ENCODE peak calls at places on chromosomes 7 and 10, in eight cellular contexts. One of them, this sample, is unnamed.

GRCh38 chr7:101466871-101467270 is 104.2 kb downstream of the COL26A1 start:
- DNase-seq in GM03348: no peak
- DNase-seq in Kasumi-1: no peak
- DNase-seq in GM20000: no peak
- DNase-seq in T-helper 17 cell: no peak
- DNase-seq in brain microvascular endothelial cell: no peak
- DNase-seq in OCI-LY7: no peak
- DNase-seq in iris pigment epithelial cell: no peak
- DNase-seq in this sample: no peak

GRCh38 chr7:74372511-74373111 is 81.1 kb upstream of the GTF2IRD1 start:
- DNase-seq in GM03348: peak; percentile 6
- DNase-seq in Kasumi-1: peak; percentile 34
- DNase-seq in GM20000: no peak
- DNase-seq in T-helper 17 cell: no peak
- DNase-seq in brain microvascular endothelial cell: no peak
- DNase-seq in OCI-LY7: no peak
- DNase-seq in iris pigment epithelial cell: no peak
- DNase-seq in this sample: no peak

GRCh38 chr7:144513332-144513731 is 109.8 kb upstream of the NOBOX start:
- DNase-seq in GM03348: no peak
- DNase-seq in Kasumi-1: peak; percentile 85
- DNase-seq in GM20000: peak; percentile 20
- DNase-seq in T-helper 17 cell: no peak
- DNase-seq in brain microvascular endothelial cell: peak; percentile 9
- DNase-seq in OCI-LY7: no peak
- DNase-seq in iris pigment epithelial cell: peak; percentile 5
- DNase-seq in this sample: no peak

GRCh38 chr10:113959383-113959760 is 84.3 kb upstream of the ADRB1 start:
- DNase-seq in GM03348: no peak
- DNase-seq in Kasumi-1: no peak
- DNase-seq in GM20000: peak; percentile 43
- DNase-seq in T-helper 17 cell: no peak
- DNase-seq in brain microvascular endothelial cell: peak; percentile 4
- DNase-seq in OCI-LY7: peak; percentile 52
- DNase-seq in iris pigment epithelial cell: no peak
- DNase-seq in this sample: no peak

GRCh38 chr7:50837965-50838364 is 55.3 kb upstream of the GRB10 start:
- DNase-seq in GM03348: no peak
- DNase-seq in Kasumi-1: no peak
- DNase-seq in GM20000: no peak
- DNase-seq in T-helper 17 cell: no peak
- DNase-seq in brain microvascular endothelial cell: peak; percentile 96
- DNase-seq in OCI-LY7: no peak
- DNase-seq in iris pigment epithelial cell: peak; percentile 52
- DNase-seq in this sample: no peak

GRCh38 chr7:36777062-36777461 is 52.8 kb upstream of the AOAH start:
- DNase-seq in GM03348: no peak
- DNase-seq in Kasumi-1: peak; percentile 85
- DNase-seq in GM20000: no peak
- DNase-seq in T-helper 17 cell: peak; percentile 12
- DNase-seq in brain microvascular endothelial cell: no peak
- DNase-seq in OCI-LY7: no peak
- DNase-seq in iris pigment epithelial cell: no peak
- DNase-seq in this sample: no peak

GRCh38 chr7:43572516-43573049 is 10.3 kb upstream of the STK17A start:
- DNase-seq in GM03348: peak; percentile 90
- DNase-seq in Kasumi-1: peak; percentile 98
- DNase-seq in GM20000: no peak
- DNase-seq in T-helper 17 cell: no peak
- DNase-seq in brain microvascular endothelial cell: peak; percentile 99
- DNase-seq in OCI-LY7: no peak
- DNase-seq in iris pigment epithelial cell: peak; percentile 100
- DNase-seq in this sample: no peak

GRCh38 chr10:70509376-70509775 is 30.8 kb downstream of the PALD1 start:
- DNase-seq in GM03348: no peak
- DNase-seq in Kasumi-1: peak; percentile 63
- DNase-seq in GM20000: no peak
- DNase-seq in T-helper 17 cell: no peak
- DNase-seq in brain microvascular endothelial cell: no peak
- DNase-seq in OCI-LY7: no peak
- DNase-seq in iris pigment epithelial cell: no peak
- DNase-seq in this sample: no peak

GRCh38 chr10:42734537-42734936 is 48.1 kb upstream of the BMS1 start:
- DNase-seq in GM03348: no peak
- DNase-seq in Kasumi-1: peak; percentile 38
- DNase-seq in GM20000: no peak
- DNase-seq in T-helper 17 cell: no peak
- DNase-seq in brain microvascular endothelial cell: no peak
- DNase-seq in OCI-LY7: no peak
- DNase-seq in iris pigment epithelial cell: no peak
- DNase-seq in this sample: no peak

GRCh38 chr10:580796-581195 is 108.7 kb downstream of the DIP2C start:
- DNase-seq in GM03348: peak; percentile 84
- DNase-seq in Kasumi-1: no peak
- DNase-seq in GM20000: no peak
- DNase-seq in T-helper 17 cell: no peak
- DNase-seq in brain microvascular endothelial cell: peak; percentile 85
- DNase-seq in OCI-LY7: no peak
- DNase-seq in iris pigment epithelial cell: peak; percentile 91
- DNase-seq in this sample: no peak

GRCh38 chr10:102241444-102242117 is at the start of gene PITX3:
- DNase-seq in GM03348: peak; percentile 97
- DNase-seq in Kasumi-1: peak; percentile 95
- DNase-seq in GM20000: peak; percentile 99
- DNase-seq in T-helper 17 cell: peak; percentile 82
- DNase-seq in brain microvascular endothelial cell: peak; percentile 86
- DNase-seq in OCI-LY7: peak; percentile 85
- DNase-seq in iris pigment epithelial cell: peak; percentile 89
- DNase-seq in this sample: peak; percentile 80

GRCh38 chr10:59363446-59363958 is 1.2 kb upstream of the FAM13C start:
- DNase-seq in GM03348: no peak
- DNase-seq in Kasumi-1: no peak
- DNase-seq in GM20000: no peak
- DNase-seq in T-helper 17 cell: no peak
- DNase-seq in brain microvascular endothelial cell: no peak
- DNase-seq in OCI-LY7: no peak
- DNase-seq in iris pigment epithelial cell: no peak
- DNase-seq in this sample: no peak

GRCh38 chr10:120630266-120630665 is 173.2 kb downstream of the PLPP4 start:
- DNase-seq in GM03348: no peak
- DNase-seq in Kasumi-1: no peak
- DNase-seq in GM20000: no peak
- DNase-seq in T-helper 17 cell: no peak
- DNase-seq in brain microvascular endothelial cell: no peak
- DNase-seq in OCI-LY7: no peak
- DNase-seq in iris pigment epithelial cell: no peak
- DNase-seq in this sample: no peak

GRCh38 chr7:91573405-91573804 is 307.1 kb downstream of the MTERF1 start:
- DNase-seq in GM03348: no peak
- DNase-seq in Kasumi-1: no peak
- DNase-seq in GM20000: no peak
- DNase-seq in T-helper 17 cell: no peak
- DNase-seq in brain microvascular endothelial cell: no peak
- DNase-seq in OCI-LY7: no peak
- DNase-seq in iris pigment epithelial cell: no peak
- DNase-seq in this sample: no peak

GRCh38 chr10:12631216-12631615 is 281.9 kb downstream of the CAMK1D start:
- DNase-seq in GM03348: no peak
- DNase-seq in Kasumi-1: no peak
- DNase-seq in GM20000: no peak
- DNase-seq in T-helper 17 cell: no peak
- DNase-seq in brain microvascular endothelial cell: no peak
- DNase-seq in OCI-LY7: no peak
- DNase-seq in iris pigment epithelial cell: peak; percentile 13
- DNase-seq in this sample: no peak

GRCh38 chr7:44977304-44977858 is 1.4 kb downstream of the MYO1G start:
- DNase-seq in GM03348: no peak
- DNase-seq in Kasumi-1: peak; percentile 77
- DNase-seq in GM20000: peak; percentile 61
- DNase-seq in T-helper 17 cell: no peak
- DNase-seq in brain microvascular endothelial cell: no peak
- DNase-seq in OCI-LY7: peak; percentile 32
- DNase-seq in iris pigment epithelial cell: no peak
- DNase-seq in this sample: no peak

GRCh38 chr7:147809785-147810184 is 780.8 kb upstream of the C7orf33 start:
- DNase-seq in GM03348: no peak
- DNase-seq in Kasumi-1: no peak
- DNase-seq in GM20000: no peak
- DNase-seq in T-helper 17 cell: no peak
- DNase-seq in brain microvascular endothelial cell: no peak
- DNase-seq in OCI-LY7: no peak
- DNase-seq in iris pigment epithelial cell: no peak
- DNase-seq in this sample: no peak

GRCh38 chr7:139697031-139697430 is 80.8 kb downstream of the HIPK2 start:
- DNase-seq in GM03348: no peak
- DNase-seq in Kasumi-1: no peak
- DNase-seq in GM20000: no peak
- DNase-seq in T-helper 17 cell: no peak
- DNase-seq in brain microvascular endothelial cell: no peak
- DNase-seq in OCI-LY7: peak; percentile 48
- DNase-seq in iris pigment epithelial cell: no peak
- DNase-seq in this sample: no peak

GRCh38 chr7:34748244-34749039 is 90.4 kb downstream of the NPSR1 start:
- DNase-seq in GM03348: peak; percentile 49
- DNase-seq in Kasumi-1: no peak
- DNase-seq in GM20000: no peak
- DNase-seq in T-helper 17 cell: no peak
- DNase-seq in brain microvascular endothelial cell: peak; percentile 64
- DNase-seq in OCI-LY7: no peak
- DNase-seq in iris pigment epithelial cell: peak; percentile 51
- DNase-seq in this sample: no peak

GRCh38 chr7:69597278-69598076 is 798 bp upstream of the AUTS2 start:
- DNase-seq in GM03348: peak; percentile 60
- DNase-seq in Kasumi-1: peak; percentile 3
- DNase-seq in GM20000: peak; percentile 76
- DNase-seq in T-helper 17 cell: no peak
- DNase-seq in brain microvascular endothelial cell: no peak
- DNase-seq in OCI-LY7: peak; percentile 48
- DNase-seq in iris pigment epithelial cell: peak; percentile 4
- DNase-seq in this sample: no peak

GRCh38 chr7:156014808-156015207 is 202.5 kb upstream of the SHH start:
- DNase-seq in GM03348: no peak
- DNase-seq in Kasumi-1: no peak
- DNase-seq in GM20000: no peak
- DNase-seq in T-helper 17 cell: no peak
- DNase-seq in brain microvascular endothelial cell: no peak
- DNase-seq in OCI-LY7: no peak
- DNase-seq in iris pigment epithelial cell: no peak
- DNase-seq in this sample: no peak

This sample was measured in thoracic aorta.